ENCODE peak calls at places on chromosomes 4 and X, in five cellular contexts. F is adrenal gland, U is Peyer's patch, R is right atrium auricular region, C is aorta. Y is an unnamed sample.

GRCh38 chr4:69078852-69079251 is 17.4 kb upstream of the UGT2B7 start:
- DNase-seq in R (no peak), U (no peak), C (no peak), F (no peak), Y (no peak)

GRCh38 chr4:106160560-106160959 is 155.4 kb downstream of the TBCK start:
- DNase-seq in C (no peak), R (no peak), F (no peak), U (no peak), Y (no peak)

GRCh38 chr4:175705407-175705806 is 106.7 kb downstream of the GPM6A start:
- DNase-seq in R (no peak), C (no peak), U (no peak), F (no peak), Y (peak; percentile 2)

GRCh38 chr4:117331817-117332216 is 246.4 kb upstream of the TRAM1L1 start:
- DNase-seq in R (no peak), C (no peak), U (no peak), F (no peak), Y (no peak)

GRCh38 chrX:42680651-42681050 is 97.3 kb downstream of the PPP1R2C start:
- DNase-seq in C (no peak), U (no peak), R (no peak), F (peak; percentile 47), Y (peak; percentile 82)

GRCh38 chrX:46653482-46653881 is 79.9 kb downstream of the CHST7 start:
- DNase-seq in U (no peak), C (no peak), R (no peak), F (no peak), Y (no peak)

GRCh38 chr4:5773271-5773555 is 62.2 kb downstream of the EVC start:
- DNase-seq in F (no peak), U (no peak), R (no peak), C (no peak), Y (no peak)

GRCh38 chrX:107448625-107449468 is 605 bp upstream of the FRMPD3 start:
- DNase-seq in C (no peak), R (no peak), F (peak; percentile 17), U (no peak), Y (peak; percentile 43)

GRCh38 chrX:45524296-45524695 is 323.6 kb upstream of the DIPK2B start:
- DNase-seq in F (no peak), C (no peak), R (no peak), U (no peak), Y (no peak)

GRCh38 chrX:74521961-74522833 is 92.2 kb downstream of the RLIM start:
- DNase-seq in R (peak; percentile 62), U (no peak), F (no peak), C (no peak), Y (no peak)

GRCh38 chr4:15778742-15779231 is 659 bp downstream of the CD38 start:
- DNase-seq in F (no peak), R (no peak), U (peak; percentile 81), C (peak; percentile 65), Y (no peak)

DNA sequence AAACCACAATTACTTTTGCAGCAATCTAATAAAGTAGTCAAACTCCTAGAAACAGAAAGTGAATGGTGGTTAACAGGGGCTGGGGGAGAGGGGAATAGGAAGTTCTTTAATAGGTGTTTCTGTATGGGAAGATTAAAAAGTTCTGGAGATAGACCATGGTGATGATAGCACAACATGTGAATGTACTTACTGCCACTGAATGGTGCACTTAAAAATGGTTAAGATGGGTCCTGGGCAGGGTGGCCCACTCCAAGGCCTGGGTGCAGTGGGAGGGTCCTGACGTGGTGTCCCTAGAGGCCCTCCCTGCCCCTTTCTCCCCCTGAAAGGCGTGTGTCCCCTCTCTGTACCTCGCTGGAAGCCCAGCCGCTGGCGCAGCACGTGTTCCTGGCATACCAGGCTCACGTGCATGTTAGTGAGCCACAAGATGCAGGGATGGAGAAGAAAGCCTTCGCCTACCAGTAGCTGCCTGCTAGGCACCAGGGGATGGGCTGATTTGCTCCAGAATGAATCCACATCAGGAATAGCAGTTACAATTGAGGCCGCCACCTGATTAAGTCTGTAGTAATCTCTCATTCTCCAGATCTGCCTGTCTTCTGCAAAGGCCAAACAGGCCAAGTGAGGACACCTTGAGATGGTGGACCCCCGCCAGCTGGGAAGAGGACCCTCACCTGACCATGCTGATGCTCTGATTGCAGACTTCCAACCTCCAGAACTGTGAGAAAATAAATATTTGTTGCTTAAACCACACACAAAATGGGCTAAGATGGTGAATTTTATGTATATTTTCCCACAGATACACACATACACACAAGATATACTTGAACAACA is 67.5 kb downstream of the COQ2 start:
- DNase-seq in U (no peak), R (no peak), C (no peak), F (no peak), Y (no peak)
- H3K4me1 ChIP-seq in U (no peaks in the 10 kb centered on the region), R (no peaks in the 10 kb centered on the region), C (no peaks in the 10 kb centered on the region), F (no peaks in the 10 kb centered on the region), Y (no peaks in the 10 kb centered on the region)

GRCh38 chr4:24570574-24571236 is 13.6 kb downstream of the DHX15 start:
- DNase-seq in F (no peak), R (no peak), C (no peak), U (no peak), Y (no peak)
- H3K4me1 ChIP-seq in F (no peaks in the 10 kb centered on the region), R (peaks cover 38% of the 10 kb centered on the region), C (no peaks in the 10 kb centered on the region), U (peaks cover 18% of the 10 kb centered on the region), Y (no peaks in the 10 kb centered on the region)

GRCh38 chrX:1488141-1488540 is 35.4 kb upstream of the ASMTL start:
- DNase-seq in R (no peak), F (peak; percentile 2), U (peak; percentile 5), C (no peak), Y (no peak)
- H3K4me1 ChIP-seq in R (no peaks in the 10 kb centered on the region), F (no peaks in the 10 kb centered on the region), U (no peaks in the 10 kb centered on the region), C (no peaks in the 10 kb centered on the region), Y (peaks cover 3% of the 10 kb centered on the region)

DNA sequence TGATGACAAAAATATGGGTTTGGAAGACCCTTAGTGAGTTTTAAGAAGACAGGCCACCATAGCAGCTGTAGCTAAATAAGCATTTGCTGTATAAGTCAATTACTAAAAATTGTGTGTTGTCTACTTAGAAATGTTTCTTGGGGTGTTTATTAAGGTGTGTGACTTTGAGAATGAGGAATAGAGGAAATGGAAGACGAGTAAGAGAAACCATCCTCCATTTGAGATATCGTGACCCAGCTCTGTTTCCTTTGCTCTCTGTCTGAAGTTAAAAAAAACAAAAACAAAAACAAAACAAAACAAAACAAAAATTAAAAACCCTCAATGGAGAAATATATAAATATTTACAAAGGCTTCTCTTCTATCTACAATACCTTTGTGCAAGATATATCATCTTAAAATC is 41.7 kb upstream of the FAM9C start:
- DNase-seq in R (no peak), U (no peak), F (no peak), C (no peak), Y (no peak)
- H3K4me1 ChIP-seq in R (no peaks in the 10 kb centered on the region), U (no peaks in the 10 kb centered on the region), F (no peaks in the 10 kb centered on the region), C (no peaks in the 10 kb centered on the region), Y (no peaks in the 10 kb centered on the region)